ENCODE peak calls at places on chromosomes 1 and 21, in six cellular contexts. Y, R, E, W, M and V are unnamed samples.
A peak's percentile ranks its signal among the peaks of the same experiment; 100 is the strongest.

GRCh38 chr1:39576016-39576657 is 453 bp downstream of the PABPC4 start:
- DNase-seq in Y (peak; percentile 53), R (peak; percentile 20), E (no peak), W (peak; percentile 56), M (peak; percentile 58), V (peak; percentile 61)

GRCh38 chr1:206709772-206710456 is 25.2 kb downstream of the MAPKAPK2 start:
- DNase-seq in Y (no peak), R (no peak), E (no peak), W (no peak), M (no peak), V (no peak)

GRCh38 chr1:215082532-215083407 is at the start of gene KCNK2:
- DNase-seq in Y (no peak), R (no peak), E (no peak), W (peak; percentile 54), M (peak; percentile 56), V (no peak)

GRCh38 chr1:221363074-221363473 is 378.8 kb downstream of the DUSP10 start:
- DNase-seq in Y (no peak), R (no peak), E (no peak), W (no peak), M (no peak), V (no peak)

GRCh38 chr1:231626535-231626950 is at the start of gene DISC1:
- DNase-seq in Y (peak; percentile 70), R (peak; percentile 84), E (peak; percentile 36), W (peak; percentile 86), M (peak; percentile 88), V (no peak)

GRCh38 chr1:64248065-64248464 is 44.6 kb downstream of the UBE2U start:
- DNase-seq in Y (no peak), R (no peak), E (no peak), W (no peak), M (peak; percentile 61), V (no peak)

GRCh38 chr1:3783651-3784474 is 11.3 kb downstream of the SMIM1 start:
- DNase-seq in Y (no peak), R (no peak), E (no peak), W (no peak), M (no peak), V (peak; percentile 15)

GRCh38 chr1:27342391-27342777 is 562 bp downstream of the SYTL1 start:
- DNase-seq in Y (no peak), R (no peak), E (no peak), W (no peak), M (no peak), V (no peak)

GRCh38 chr1:155909894-155910293 is 1.3 kb downstream of the RIT1 start:
- DNase-seq in Y (no peak), R (peak; percentile 58), E (no peak), W (no peak), M (no peak), V (no peak)

GRCh38 chr1:228397966-228398365 is 8.7 kb downstream of the TRIM11 start:
- DNase-seq in Y (no peak), R (no peak), E (no peak), W (no peak), M (no peak), V (no peak)

GRCh38 chr1:86466986-86467385 is 1.7 kb upstream of the CLCA1 start:
- DNase-seq in Y (no peak), R (no peak), E (no peak), W (no peak), M (no peak), V (no peak)

GRCh38 chr1:91736999-91737615 is 148.8 kb downstream of the TGFBR3 start:
- DNase-seq in Y (no peak), R (no peak), E (no peak), W (no peak), M (peak; percentile 6), V (no peak)

GRCh38 chr1:66788231-66788939 is 12.7 kb downstream of the INSL5 start:
- DNase-seq in Y (no peak), R (no peak), E (no peak), W (no peak), M (no peak), V (peak; percentile 30)

GRCh38 chr1:205504311-205505075 is at the start of gene CDK18:
- DNase-seq in Y (peak; percentile 86), R (peak; percentile 88), E (no peak), W (peak; percentile 77), M (peak; percentile 77), V (peak; percentile 46)

GRCh38 chr21:15421947-15422346 is 307.8 kb upstream of the USP25 start:
- DNase-seq in Y (no peak), R (no peak), E (no peak), W (no peak), M (no peak), V (no peak)

GRCh38 chr1:246450485-246451251 is 56.4 kb downstream of the SMYD3 start:
- DNase-seq in Y (no peak), R (no peak), E (peak; percentile 7), W (peak; percentile 66), M (no peak), V (peak; percentile 51)